ENCODE peak calls at places on chromosomes 1 and 21, in six cellular contexts. V is AG10803, T is cardiac muscle cell, J is epithelial cell of proximal tubule, P is lower leg skin, M is endothelial cell. S is an unnamed sample.

GRCh38 chr1:204503122-204503912 is 8.7 kb upstream of the PIK3C2B start:
- DNase-seq in M (peak), T (peak), J (no peak), V (peak), P (no peak), S (peak)

GRCh38 chr1:227786673-227787512 is 28.6 kb upstream of the PRSS38 start:
- DNase-seq in P (peak), M (no peak), J (no peak), T (no peak), V (no peak), S (no peak)

GRCh38 chr1:33045814-33046213 is 9.1 kb upstream of the AK2 start:
- DNase-seq in J (no peak), T (peak), V (no peak), M (no peak), P (no peak), S (no peak)

GRCh38 chr1:11823366-11824137 is 17.6 kb downstream of the CLCN6 start:
- DNase-seq in M (no peak), T (no peak), V (no peak), J (no peak), P (no peak), S (peak)

GRCh38 chr1:5595531-5596170 is 396.6 kb downstream of the NPHP4 start:
- DNase-seq in T (no peak), V (no peak), M (no peak), P (no peak), J (no peak), S (no peak)

GRCh38 chr1:85550784-85551516 is 29.6 kb upstream of the CCN1 start:
- DNase-seq in T (no peak), M (no peak), V (peak), P (no peak), J (no peak), S (peak)

GRCh38 chr1:189657715-189658114 is 819.9 kb downstream of the BRINP3 start:
- DNase-seq in T (no peak), J (no peak), P (no peak), M (no peak), V (no peak), S (no peak)

GRCh38 chr1:35210306-35211112 is 17.6 kb upstream of the SFPQ start:
- DNase-seq in V (no peak), T (no peak), M (no peak), J (no peak), P (no peak), S (no peak)

GRCh38 chr1:178241057-178241456 is 147.2 kb downstream of the RASAL2 start:
- DNase-seq in T (peak), V (peak), J (no peak), M (no peak), P (no peak), S (peak)

GRCh38 chr21:38769253-38769780 is 36.4 kb upstream of the ETS2 start:
- DNase-seq in V (peak), T (peak), J (no peak), M (no peak), P (peak), S (peak)

GRCh38 chr21:36132691-36133090 is 2.2 kb upstream of the CBR3 start:
- DNase-seq in P (peak), J (no peak), V (no peak), T (no peak), M (no peak), S (no peak)

DNA sequence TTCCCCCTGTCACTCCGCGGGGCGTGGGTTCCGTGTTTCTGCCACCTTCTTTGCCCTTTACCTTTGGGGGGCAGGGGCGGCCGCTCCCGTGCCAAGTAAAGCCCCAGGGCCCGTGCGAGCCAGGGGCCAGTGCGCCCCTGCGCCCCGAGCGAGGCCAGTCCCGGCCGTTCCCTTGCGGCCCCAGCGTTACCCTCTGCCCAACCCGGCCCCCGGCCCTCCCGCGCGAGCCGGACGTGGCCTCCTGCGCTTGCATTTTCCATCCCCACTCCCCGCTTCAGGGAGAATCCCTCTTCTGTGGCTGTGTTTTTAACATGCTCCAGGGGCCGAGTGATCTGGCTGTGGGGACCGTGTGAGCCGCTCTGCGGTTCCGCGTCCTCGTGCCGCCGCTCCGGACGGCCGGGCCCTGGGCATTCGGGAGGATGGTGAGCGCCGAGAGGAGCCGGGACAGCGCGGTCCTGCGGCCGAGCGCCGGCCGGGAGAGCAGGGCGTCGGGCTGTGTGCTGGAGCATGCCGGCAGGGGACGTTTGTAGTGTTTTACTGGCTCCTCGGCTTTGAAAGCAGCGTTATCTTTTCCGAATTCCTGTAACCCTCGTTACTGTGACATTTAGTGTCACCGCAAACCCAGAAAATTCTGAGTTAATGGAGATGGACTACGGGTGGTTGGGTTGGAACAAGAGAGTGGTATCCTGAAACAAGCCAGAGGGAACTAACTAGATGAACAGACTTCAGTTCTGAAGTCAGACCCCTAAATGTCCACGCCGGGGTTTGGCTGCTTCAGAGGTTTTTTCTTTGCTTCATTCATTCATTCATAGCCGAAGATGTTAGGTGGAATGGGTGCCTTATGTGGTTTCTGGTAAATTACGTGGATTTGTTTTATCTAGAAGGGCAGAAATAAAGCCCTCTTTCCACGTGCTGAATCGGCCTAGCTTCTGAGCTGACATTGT is 1.1 kb downstream of the GALNT2 start:
- DNase-seq in P (peak), J (no peak), M (peak), V (no peak), T (peak), S (no peak)
- TF ChIP-seq CTCF in P (no peak), J (peak), M (no peak), V (peak), T (peak), S (peak)

GRCh38 chr21:45290948-45291612 is 3.4 kb upstream of the POFUT2 start:
- DNase-seq in T (peak), P (peak), M (no peak), V (peak), J (no peak), S (peak)

GRCh38 chr21:45288441-45288841 is 746 bp upstream of the POFUT2 start:
- DNase-seq in J (no peak), T (no peak), V (no peak), M (no peak), P (peak), S (no peak)

GRCh38 chr21:45291613-45292398 is 4.1 kb upstream of the POFUT2 start:
- DNase-seq in T (no peak), J (no peak), M (no peak), V (no peak), P (peak), S (no peak)

GRCh38 chr21:45289134-45289533 is 1.4 kb upstream of the POFUT2 start:
- DNase-seq in J (no peak), T (no peak), M (no peak), V (no peak), P (peak), S (no peak)

DNA sequence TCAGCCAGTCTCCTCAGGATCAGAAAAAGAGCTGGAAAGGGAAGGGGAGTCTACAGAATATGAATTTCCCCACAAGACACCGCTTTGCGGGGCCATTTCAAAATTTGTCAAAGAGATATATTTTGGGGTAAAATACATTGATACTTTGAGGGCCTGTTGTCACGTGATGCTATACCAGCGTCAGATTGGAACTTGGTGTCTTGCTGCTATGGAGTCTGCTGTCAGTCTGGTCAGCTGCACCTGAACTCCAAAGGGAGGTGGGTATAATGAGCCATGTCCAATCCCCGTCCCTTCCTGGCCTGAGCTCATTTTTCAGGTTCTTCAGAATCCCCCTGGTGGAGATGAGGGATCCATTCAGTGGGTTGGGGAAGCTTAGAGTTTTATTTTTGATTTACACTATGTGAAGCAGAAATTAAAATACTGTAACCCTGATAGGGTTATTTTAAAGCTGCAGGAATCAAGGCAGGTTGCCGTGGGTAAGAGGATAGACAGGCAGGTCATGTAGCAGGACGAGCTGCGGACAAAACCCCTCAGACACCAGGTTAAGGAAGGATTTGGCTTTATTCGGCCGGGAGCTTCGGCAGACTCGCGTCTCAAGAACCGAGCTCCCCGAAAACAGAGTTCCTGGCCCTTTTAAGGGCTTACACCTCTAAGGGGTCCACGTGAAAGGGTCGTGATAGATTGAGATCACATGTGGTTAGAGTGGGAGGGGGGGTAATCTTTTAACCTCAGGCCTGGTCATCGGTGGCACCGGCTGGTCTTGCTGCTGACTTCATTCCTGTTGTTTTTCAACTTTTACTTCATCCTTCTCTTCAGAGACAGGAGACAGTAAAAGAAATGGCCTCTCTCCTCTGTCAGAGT is 2.2 kb upstream of the POFUT2 start:
- DNase-seq in T (no peak), J (no peak), M (no peak), V (peak), P (peak), S (no peak)
- TF ChIP-seq CTCF in T (peak), J (peak), M (peak), V (peak), P (no peak), S (peak)

DNA sequence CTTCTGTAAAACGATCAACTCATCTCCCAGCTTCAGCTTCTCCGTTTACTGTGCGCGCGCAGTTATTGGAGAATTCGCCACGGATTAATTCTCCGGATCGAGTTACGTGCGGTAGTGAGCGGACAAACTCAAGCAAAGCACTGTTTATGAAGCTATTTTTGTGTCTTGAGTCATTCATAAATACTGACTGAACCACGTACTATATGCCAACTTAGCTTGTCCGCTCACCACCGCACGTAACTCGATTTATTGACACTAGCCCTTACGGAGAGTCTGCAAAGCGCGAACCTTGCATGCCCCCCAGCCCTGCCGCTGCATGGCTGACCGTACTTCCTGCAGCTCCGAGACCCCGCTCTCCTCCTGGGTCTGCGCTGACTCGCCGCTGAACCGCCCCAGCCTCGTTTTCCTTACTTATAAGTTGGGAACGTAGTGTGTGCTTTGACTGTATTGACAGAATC is 773 bp downstream of the CHD1L start:
- DNase-seq in V (no peak), P (peak), M (peak), T (no peak), J (no peak), S (no peak)
- TF ChIP-seq CTCF in V (no peak), P (no peak), M (no peak), T (no peak), J (no peak), S (no peak)

GRCh38 chr1:41450747-41451285 is 33.7 kb downstream of the EDN2 start:
- DNase-seq in J (no peak), T (no peak), P (no peak), V (no peak), M (no peak), S (no peak)
- TF ChIP-seq CTCF in J (no peak), T (no peak), P (no peak), V (no peak), M (no peak), S (no peak)

GRCh38 chr1:162475539-162476185 is 22.0 kb upstream of the UHMK1 start:
- DNase-seq in T (no peak), M (no peak), J (no peak), V (no peak), P (no peak), S (no peak)
- TF ChIP-seq CTCF in T (no peak), M (no peak), J (no peak), V (no peak), P (no peak), S (no peak)

GRCh38 chr1:18955442-18956188 is 861 bp downstream of the IFFO2 start:
- DNase-seq in J (no peak), V (no peak), M (peak), P (no peak), T (peak), S (no peak)
- TF ChIP-seq CTCF in J (no peak), V (no peak), M (no peak), P (no peak), T (no peak), S (no peak)

DNA sequence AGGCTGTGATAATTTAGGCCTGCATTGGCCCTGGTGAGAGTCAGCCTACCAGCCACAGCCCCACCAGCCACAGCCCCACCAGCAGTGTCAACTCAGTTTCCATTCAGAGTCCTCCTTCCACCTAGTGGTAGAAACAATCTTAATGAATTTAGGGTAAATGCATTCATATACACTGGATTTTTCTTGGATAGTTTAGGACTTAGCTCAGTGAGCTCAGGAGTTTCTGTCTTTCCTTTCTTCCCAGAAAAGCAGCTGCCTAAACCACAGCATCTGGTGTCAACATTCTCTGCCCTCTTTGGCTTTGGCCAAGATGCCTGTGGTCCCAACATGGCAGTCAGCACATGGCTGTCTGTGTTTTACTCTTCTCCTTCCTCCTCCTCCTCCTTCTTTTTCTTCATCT is 94.0 kb downstream of the CLIC6 start:
- DNase-seq in V (peak), J (no peak), T (peak), M (no peak), P (no peak), S (peak)
- TF ChIP-seq CTCF in V (peak), J (peak), T (no peak), M (peak), P (no peak), S (no peak)